ENCODE peak calls at places on chromosomes 13 and 19, in four cellular contexts. One of them, this sample, is unnamed.

GRCh38 chr13:47005761-47006414 is 109.0 kb upstream of the HTR2A start:
- DNase-seq in astrocyte: no peak
- DNase-seq in effector CD4-positive, alpha-beta T cell: no peak
- DNase-seq in amniotic stem cell: no peak
- DNase-seq in this sample: no peak

GRCh38 chr19:50607874-50608785 is 31.6 kb downstream of the SYT3 start:
- DNase-seq in amniotic stem cell: no peak
- DNase-seq in astrocyte: peak
- DNase-seq in effector CD4-positive, alpha-beta T cell: peak
- DNase-seq in this sample: no peak

GRCh38 chr13:30334663-30335386 is 27.5 kb upstream of the KATNAL1 start:
- DNase-seq in effector CD4-positive, alpha-beta T cell: peak
- DNase-seq in astrocyte: no peak
- DNase-seq in amniotic stem cell: no peak
- DNase-seq in this sample: no peak

GRCh38 chr19:17775245-17775927 is 19.6 kb upstream of the B3GNT3 start:
- DNase-seq in amniotic stem cell: no peak
- DNase-seq in effector CD4-positive, alpha-beta T cell: no peak
- DNase-seq in astrocyte: no peak
- DNase-seq in this sample: no peak

GRCh38 chr19:5823579-5824281 is 15.8 kb downstream of the FUT6 start:
- DNase-seq in astrocyte: no peak
- DNase-seq in effector CD4-positive, alpha-beta T cell: no peak
- DNase-seq in amniotic stem cell: no peak
- DNase-seq in this sample: no peak

GRCh38 chr13:69092615-69093322 is 1014.9 kb upstream of the ATXN8OS start:
- DNase-seq in effector CD4-positive, alpha-beta T cell: no peak
- DNase-seq in astrocyte: no peak
- DNase-seq in amniotic stem cell: no peak
- DNase-seq in this sample: no peak

GRCh38 chr19:35555301-35556005 is 8.0 kb downstream of the ATP4A start:
- DNase-seq in astrocyte: no peak
- DNase-seq in effector CD4-positive, alpha-beta T cell: no peak
- DNase-seq in amniotic stem cell: no peak
- DNase-seq in this sample: no peak

GRCh38 chr19:38666662-38667448 is 19.4 kb downstream of the ACTN4 start:
- DNase-seq in astrocyte: peak
- DNase-seq in effector CD4-positive, alpha-beta T cell: peak
- DNase-seq in amniotic stem cell: peak
- DNase-seq in this sample: peak

GRCh38 chr19:33797821-33798633 is 1.4 kb downstream of the KCTD15 start:
- DNase-seq in effector CD4-positive, alpha-beta T cell: no peak
- DNase-seq in astrocyte: peak
- DNase-seq in amniotic stem cell: no peak
- DNase-seq in this sample: no peak

GRCh38 chr13:100722517-100722916 is 47.9 kb upstream of the TMTC4 start:
- DNase-seq in amniotic stem cell: no peak
- DNase-seq in astrocyte: no peak
- DNase-seq in effector CD4-positive, alpha-beta T cell: no peak
- DNase-seq in this sample: no peak

GRCh38 chr19:16660763-16661479 is at the start of gene TMEM38A:
- DNase-seq in astrocyte: no peak
- DNase-seq in amniotic stem cell: no peak
- DNase-seq in effector CD4-positive, alpha-beta T cell: peak
- DNase-seq in this sample: no peak

GRCh38 chr13:110560606-110561334 is 752 bp downstream of the RAB20 start:
- DNase-seq in astrocyte: no peak
- DNase-seq in effector CD4-positive, alpha-beta T cell: no peak
- DNase-seq in amniotic stem cell: no peak
- DNase-seq in this sample: no peak

GRCh38 chr13:99416411-99417121 is 84.7 kb upstream of the TM9SF2 start:
- DNase-seq in amniotic stem cell: no peak
- DNase-seq in astrocyte: no peak
- DNase-seq in effector CD4-positive, alpha-beta T cell: no peak
- DNase-seq in this sample: no peak

GRCh38 chr19:22545751-22546150 is 88.4 kb upstream of the ZNF492 start:
- DNase-seq in astrocyte: no peak
- DNase-seq in amniotic stem cell: no peak
- DNase-seq in effector CD4-positive, alpha-beta T cell: no peak
- DNase-seq in this sample: no peak

GRCh38 chr19:688214-688613 is 7.0 kb downstream of the PRSS57 start:
- DNase-seq in amniotic stem cell: no peak
- DNase-seq in astrocyte: no peak
- DNase-seq in effector CD4-positive, alpha-beta T cell: no peak
- DNase-seq in this sample: no peak

GRCh38 chr19:45477713-45478453 is 10.1 kb downstream of the FOSB start:
- DNase-seq in astrocyte: no peak
- DNase-seq in effector CD4-positive, alpha-beta T cell: no peak
- DNase-seq in amniotic stem cell: peak
- DNase-seq in this sample: no peak